ENCODE peak calls at places on chromosomes 3 and 15, in four cellular contexts. C is lung, M is mammary epithelial cell, H is upper lobe of left lung. T is an unnamed sample. For H3K4me1, the result is how much of the 10 kb centered on the place peaks cover.

GRCh38 chr15:36887214-36888017 is 212.9 kb downstream of the MEIS2 start:
- DNase-seq in C (no peak), M (no peak), H (peak), T (no peak)

GRCh38 chr15:78149068-78149804 is at the start of gene IDH3A:
- DNase-seq in H (peak), C (peak), M (peak), T (peak)

GRCh38 chr15:56960116-56960515 is 41.7 kb downstream of the TCF12 start:
- DNase-seq in M (no peak), H (no peak), C (no peak), T (no peak)

GRCh38 chr3:182979103-182979697 is 1.1 kb downstream of the DCUN1D1 start:
- DNase-seq in M (peak), H (no peak), C (no peak), T (no peak)

GRCh38 chr3:83738202-83738601 is 1220.6 kb upstream of the CADM2 start:
- DNase-seq in M (no peak), H (no peak), C (no peak), T (no peak)

GRCh38 chr3:98563661-98564281 is 29.6 kb downstream of the CPOX start:
- DNase-seq in C (no peak), M (peak), H (no peak), T (no peak)

GRCh38 chr3:61685755-61686154 is 124.4 kb downstream of the PTPRG start:
- DNase-seq in M (peak), H (no peak), C (no peak), T (no peak)

GRCh38 chr15:50248994-50249586 is 16.4 kb downstream of the HDC start:
- DNase-seq in C (no peak), M (peak), H (no peak), T (no peak)

GRCh38 chr3:12884104-12884742 is 42.9 kb upstream of the RPL32 start:
- DNase-seq in M (no peak), C (no peak), H (no peak), T (no peak)

GRCh38 chr3:141663993-141664392 is 74.1 kb upstream of the RNF7 start:
- DNase-seq in C (peak), H (peak), M (no peak), T (no peak)

GRCh38 chr15:90231028-90232017 is 2.4 kb downstream of the CIB1 start:
- DNase-seq in M (no peak), C (peak), H (no peak), T (peak)

GRCh38 chr15:58065011-58065444 is 483 bp downstream of the ALDH1A2 start:
- DNase-seq in M (no peak), H (peak), C (no peak), T (no peak)

GRCh38 chr3:142931222-142931621 is 32.3 kb downstream of the PAQR9 start:
- DNase-seq in M (no peak), C (no peak), H (no peak), T (no peak)

GRCh38 chr3:158470944-158471638 is 99.9 kb upstream of the MLF1 start:
- DNase-seq in H (no peak), M (no peak), C (no peak), T (no peak)

GRCh38 chr3:62659660-62660059 is 215.6 kb downstream of the CADPS start:
- DNase-seq in M (no peak), C (no peak), H (no peak), T (no peak)

GRCh38 chr3:45606991-45607712 is 12.6 kb downstream of the LIMD1 start:
- DNase-seq in C (no peak), H (no peak), M (no peak), T (no peak)

GRCh38 chr15:33226559-33227181 is 32.2 kb upstream of the FMN1 start:
- DNase-seq in H (no peak), M (peak), C (peak), T (no peak)

GRCh38 chr15:52021128-52021671 is 2.2 kb downstream of the MAPK6 start:
- DNase-seq in C (peak), M (peak), H (no peak), T (no peak)

GRCh38 chr3:10365791-10366190 is 44.9 kb upstream of the SEC13 start:
- DNase-seq in M (peak), H (no peak), C (no peak), T (no peak)

GRCh38 chr15:90906181-90906849 is 3.2 kb downstream of the MAN2A2 start:
- DNase-seq in C (no peak), H (no peak), M (no peak), T (no peak)

GRCh38 chr3:171842864-171843511 is at the start of gene TMEM212:
- DNase-seq in H (no peak), M (peak), C (no peak), T (no peak)

DNA sequence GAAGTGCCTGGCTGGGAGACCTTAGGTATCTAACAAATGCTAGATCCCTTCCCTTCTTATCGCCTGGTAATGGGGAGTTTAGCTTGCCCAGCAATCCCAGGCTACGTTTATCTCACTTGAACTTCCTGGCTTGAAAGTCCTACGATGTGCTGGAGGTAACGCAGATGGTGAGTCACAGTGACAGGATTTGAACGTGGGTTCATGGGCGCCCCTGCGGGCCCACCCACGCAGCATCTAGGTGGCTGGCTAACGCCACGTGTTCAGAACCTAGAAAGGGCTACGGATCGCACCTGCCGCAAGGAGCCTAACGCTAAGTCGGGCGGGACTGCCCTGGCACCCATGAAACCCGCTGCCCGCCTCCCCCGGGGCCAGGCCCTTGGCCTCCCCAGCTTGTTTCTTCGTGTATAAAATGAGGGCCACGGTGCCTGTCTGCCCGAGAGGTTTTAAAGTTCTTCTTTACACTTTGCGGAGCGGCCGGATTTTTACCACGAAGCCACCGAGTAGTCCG is 600 bp upstream of the USP3 start:
- DNase-seq in C (peak), M (peak), H (no peak), T (no peak)
- H3K4me1 ChIP-seq in C (under half), M (under half), H (half or more), T (half or more)

GRCh38 chr15:64891546-64891945 is 20.2 kb upstream of the ANKDD1A start:
- DNase-seq in C (no peak), H (no peak), M (no peak), T (no peak)
- H3K4me3 ChIP-seq in C (no peak), H (no peak), M (no peak), T (no peak)

GRCh38 chr15:27250223-27250622 is 279.2 kb downstream of the GABRG3 start:
- DNase-seq in H (no peak), M (no peak), C (no peak), T (no peak)
- TF ChIP-seq CTCF in H (no peak), M (no peak), C (no peak), T (no peak)

DNA sequence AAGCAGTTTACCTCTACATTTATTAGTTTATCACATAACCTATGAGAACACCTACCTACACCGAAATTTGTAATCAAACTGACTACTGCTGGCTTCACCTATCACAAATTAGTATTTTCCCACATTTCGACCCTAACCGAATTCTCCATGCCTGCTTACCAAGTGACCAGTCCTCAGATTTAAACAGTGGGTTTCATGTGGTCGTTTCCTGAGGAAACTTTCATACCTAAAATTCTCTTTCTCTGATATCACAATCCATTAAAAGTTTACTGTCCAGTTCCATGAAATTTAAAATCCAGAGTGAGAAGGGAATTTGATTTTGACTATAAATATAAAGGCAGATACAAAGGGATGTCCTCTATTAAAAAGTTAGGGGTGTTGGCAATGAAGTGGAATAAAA is 1.9 kb downstream of the PLOD2 start:
- DNase-seq in M (no peak), H (no peak), C (no peak), T (no peak)
- H3K4me1 ChIP-seq in M (under half), H (under half), C (under half), T (under half)